ENCODE peak calls at places on chromosomes 16 and 17, in seven cellular contexts. One of them, this sample, is unnamed.

GRCh38 chr17:66306413-66306812 is 4.0 kb downstream of the PRKCA start:
- DNase-seq in GM12878: no peak
- DNase-seq in K562: no peak
- DNase-seq in H1: no peak
- DNase-seq in SK-N-SH: no peak
- DNase-seq in HCT116: no peak
- DNase-seq in HepG2: no peak
- DNase-seq in this sample: no peak

GRCh38 chr16:13607289-13607688 is 312.7 kb upstream of the ERCC4 start:
- DNase-seq in HepG2: no peak
- DNase-seq in H1: no peak
- DNase-seq in GM12878: no peak
- DNase-seq in K562: no peak
- DNase-seq in SK-N-SH: no peak
- DNase-seq in HCT116: no peak
- DNase-seq in this sample: no peak

GRCh38 chr16:27318399-27319256 is 4.9 kb downstream of the IL4R start:
- DNase-seq in HepG2: no peak
- DNase-seq in HCT116: no peak
- DNase-seq in H1: no peak
- DNase-seq in SK-N-SH: no peak
- DNase-seq in GM12878: no peak
- DNase-seq in K562: no peak
- DNase-seq in this sample: no peak

GRCh38 chr17:43411820-43412529 is 13.2 kb downstream of the ARL4D start:
- DNase-seq in SK-N-SH: no peak
- DNase-seq in HepG2: no peak
- DNase-seq in H1: no peak
- DNase-seq in K562: no peak
- DNase-seq in HCT116: no peak
- DNase-seq in GM12878: no peak
- DNase-seq in this sample: no peak

GRCh38 chr17:57602896-57603295 is 142.2 kb downstream of the CCDC182 start:
- DNase-seq in GM12878: no peak
- DNase-seq in K562: no peak
- DNase-seq in SK-N-SH: no peak
- DNase-seq in H1: no peak
- DNase-seq in HepG2: no peak
- DNase-seq in HCT116: no peak
- DNase-seq in this sample: no peak

GRCh38 chr16:14455577-14455976 is 174.5 kb downstream of the PARN start:
- DNase-seq in HepG2: peak
- DNase-seq in H1: no peak
- DNase-seq in GM12878: no peak
- DNase-seq in K562: peak
- DNase-seq in HCT116: peak
- DNase-seq in SK-N-SH: no peak
- DNase-seq in this sample: no peak

GRCh38 chr16:82603784-82604411 is 22.9 kb upstream of the CDH13 start:
- DNase-seq in HepG2: peak
- DNase-seq in SK-N-SH: no peak
- DNase-seq in HCT116: peak
- DNase-seq in K562: no peak
- DNase-seq in GM12878: no peak
- DNase-seq in H1: no peak
- DNase-seq in this sample: peak

GRCh38 chr17:65856865-65857264 is 295.4 kb upstream of the AXIN2 start:
- DNase-seq in HepG2: no peak
- DNase-seq in H1: no peak
- DNase-seq in GM12878: no peak
- DNase-seq in HCT116: no peak
- DNase-seq in K562: no peak
- DNase-seq in SK-N-SH: no peak
- DNase-seq in this sample: no peak

GRCh38 chr16:54265558-54266213 is 20.9 kb downstream of the IRX3 start:
- DNase-seq in SK-N-SH: no peak
- DNase-seq in H1: no peak
- DNase-seq in HCT116: no peak
- DNase-seq in K562: no peak
- DNase-seq in GM12878: no peak
- DNase-seq in HepG2: peak
- DNase-seq in this sample: no peak

GRCh38 chr17:78387982-78388941 is 9.8 kb downstream of the PGS1 start:
- DNase-seq in K562: no peak
- DNase-seq in HepG2: no peak
- DNase-seq in GM12878: no peak
- DNase-seq in HCT116: no peak
- DNase-seq in SK-N-SH: no peak
- DNase-seq in H1: no peak
- DNase-seq in this sample: no peak

GRCh38 chr16:87322833-87323726 is 5.9 kb upstream of the C16orf95 start:
- DNase-seq in SK-N-SH: no peak
- DNase-seq in HCT116: no peak
- DNase-seq in HepG2: no peak
- DNase-seq in K562: no peak
- DNase-seq in GM12878: no peak
- DNase-seq in H1: no peak
- DNase-seq in this sample: no peak

GRCh38 chr17:59375858-59376257 is 44.4 kb downstream of the YPEL2 start:
- DNase-seq in SK-N-SH: no peak
- DNase-seq in GM12878: peak
- DNase-seq in HCT116: no peak
- DNase-seq in H1: no peak
- DNase-seq in K562: no peak
- DNase-seq in HepG2: no peak
- DNase-seq in this sample: no peak

GRCh38 chr17:59377410-59377809 is 46.0 kb downstream of the YPEL2 start:
- DNase-seq in HepG2: no peak
- DNase-seq in GM12878: no peak
- DNase-seq in H1: no peak
- DNase-seq in HCT116: no peak
- DNase-seq in K562: no peak
- DNase-seq in SK-N-SH: peak
- DNase-seq in this sample: no peak

GRCh38 chr17:59381716-59382570 is 50.5 kb downstream of the YPEL2 start:
- DNase-seq in H1: no peak
- DNase-seq in SK-N-SH: no peak
- DNase-seq in HCT116: no peak
- DNase-seq in K562: no peak
- DNase-seq in HepG2: no peak
- DNase-seq in GM12878: no peak
- DNase-seq in this sample: no peak

GRCh38 chr17:59380474-59380873 is 49.0 kb downstream of the YPEL2 start:
- DNase-seq in GM12878: no peak
- DNase-seq in H1: no peak
- DNase-seq in HCT116: no peak
- DNase-seq in K562: no peak
- DNase-seq in SK-N-SH: no peak
- DNase-seq in HepG2: no peak
- DNase-seq in this sample: no peak

DNA sequence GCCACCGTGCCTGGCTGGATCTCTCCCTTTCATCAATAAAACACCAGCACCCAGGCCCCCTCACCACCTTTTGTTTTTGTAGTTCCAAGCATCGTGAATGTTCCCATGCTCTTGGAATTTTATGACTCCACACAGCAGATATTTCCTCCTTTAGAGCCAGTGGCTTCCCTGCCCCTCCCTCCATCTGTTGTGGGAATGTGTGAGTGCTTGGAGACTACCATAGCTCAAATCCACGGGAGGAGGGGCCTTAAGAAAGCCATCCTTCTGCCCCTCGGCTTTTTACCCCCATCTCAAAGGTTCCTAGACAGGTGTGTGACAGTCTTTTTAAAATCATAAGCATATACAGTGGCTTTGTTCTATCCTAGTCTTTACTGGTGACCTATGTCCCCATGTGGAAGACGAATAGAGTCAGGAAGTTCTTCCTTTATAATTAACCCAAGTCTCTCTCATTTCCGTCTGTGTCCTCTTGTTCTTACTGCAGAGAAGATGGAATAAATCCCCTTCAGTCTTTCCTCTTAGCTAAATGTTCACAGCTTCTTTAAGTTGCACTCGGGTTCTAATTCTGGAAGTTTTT is 47.3 kb downstream of the YPEL2 start:
- DNase-seq in H1: no peak
- DNase-seq in HepG2: no peak
- DNase-seq in K562: no peak
- DNase-seq in GM12878: no peak
- DNase-seq in HCT116: no peak
- DNase-seq in SK-N-SH: no peak
- DNase-seq in this sample: no peak
- TF ChIP-seq JUND in H1: no peak
- TF ChIP-seq JUND in HepG2: no peak
- TF ChIP-seq JUND in K562: no peak
- TF ChIP-seq JUND in GM12878: no peak
- TF ChIP-seq JUND in HCT116: no peak
- TF ChIP-seq JUND in SK-N-SH: peak
- TF ChIP-seq JUND in this sample: no peak

GRCh38 chr17:48213797-48214196 is 106.2 kb downstream of the SNX11 start:
- DNase-seq in HepG2: no peak
- DNase-seq in H1: no peak
- DNase-seq in K562: no peak
- DNase-seq in HCT116: no peak
- DNase-seq in GM12878: no peak
- DNase-seq in SK-N-SH: no peak
- DNase-seq in this sample: no peak
- TF ChIP-seq JUND in HepG2: no peak
- TF ChIP-seq JUND in H1: no peak
- TF ChIP-seq JUND in K562: no peak
- TF ChIP-seq JUND in HCT116: no peak
- TF ChIP-seq JUND in GM12878: no peak
- TF ChIP-seq JUND in SK-N-SH: no peak
- TF ChIP-seq JUND in this sample: no peak

DNA sequence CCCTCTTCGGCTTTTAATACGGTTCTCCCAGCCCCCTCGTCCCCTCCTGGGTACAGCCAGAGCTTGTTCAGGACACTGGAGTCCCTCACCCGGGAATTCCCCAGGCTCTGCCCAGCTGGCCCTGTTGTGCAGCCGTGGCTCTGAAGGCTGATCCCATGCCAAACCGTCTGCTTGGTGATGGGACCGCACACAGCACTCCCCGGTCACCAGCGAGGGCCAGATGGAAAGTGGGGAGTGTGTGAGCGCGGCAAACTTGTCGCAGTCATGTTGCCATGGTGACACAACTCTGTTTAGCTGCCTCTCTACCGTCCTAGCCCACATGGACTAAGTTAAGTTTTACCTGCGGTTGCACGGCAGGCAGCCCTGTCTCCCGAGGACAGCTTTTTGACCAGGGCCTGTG is 107.9 kb downstream of the RAP1GAP2 start:
- DNase-seq in GM12878: no peak
- DNase-seq in HepG2: no peak
- DNase-seq in HCT116: no peak
- DNase-seq in K562: no peak
- DNase-seq in H1: no peak
- DNase-seq in SK-N-SH: peak
- DNase-seq in this sample: no peak
- TF ChIP-seq JUND in GM12878: no peak
- TF ChIP-seq JUND in HepG2: no peak
- TF ChIP-seq JUND in HCT116: no peak
- TF ChIP-seq JUND in K562: no peak
- TF ChIP-seq JUND in H1: no peak
- TF ChIP-seq JUND in SK-N-SH: no peak
- TF ChIP-seq JUND in this sample: no peak

GRCh38 chr17:62309381-62309780 is 71.0 kb upstream of the EFCAB3 start:
- DNase-seq in H1: no peak
- DNase-seq in GM12878: no peak
- DNase-seq in SK-N-SH: no peak
- DNase-seq in K562: no peak
- DNase-seq in HepG2: no peak
- DNase-seq in HCT116: no peak
- DNase-seq in this sample: no peak
- TF ChIP-seq JUND in H1: no peak
- TF ChIP-seq JUND in GM12878: no peak
- TF ChIP-seq JUND in SK-N-SH: no peak
- TF ChIP-seq JUND in K562: no peak
- TF ChIP-seq JUND in HepG2: no peak
- TF ChIP-seq JUND in HCT116: no peak
- TF ChIP-seq JUND in this sample: no peak

GRCh38 chr16:75011634-75012307 is 12.9 kb downstream of the ZNRF1 start:
- DNase-seq in K562: no peak
- DNase-seq in GM12878: peak
- DNase-seq in SK-N-SH: no peak
- DNase-seq in HepG2: no peak
- DNase-seq in HCT116: peak
- DNase-seq in H1: no peak
- DNase-seq in this sample: no peak
- TF ChIP-seq JUND in K562: peak
- TF ChIP-seq JUND in GM12878: peak
- TF ChIP-seq JUND in SK-N-SH: peak
- TF ChIP-seq JUND in HepG2: no peak
- TF ChIP-seq JUND in HCT116: peak
- TF ChIP-seq JUND in H1: no peak
- TF ChIP-seq JUND in this sample: no peak

GRCh38 chr16:56425439-56425832 is at the start of gene AMFR:
- DNase-seq in SK-N-SH: peak
- DNase-seq in HCT116: peak
- DNase-seq in K562: peak
- DNase-seq in HepG2: peak
- DNase-seq in GM12878: no peak
- DNase-seq in H1: peak
- DNase-seq in this sample: peak

GRCh38 chr16:56424791-56425438 is 430 bp downstream of the AMFR start:
- DNase-seq in SK-N-SH: peak
- DNase-seq in K562: peak
- DNase-seq in HepG2: no peak
- DNase-seq in H1: peak
- DNase-seq in GM12878: no peak
- DNase-seq in HCT116: no peak
- DNase-seq in this sample: no peak

GRCh38 chr16:56424404-56424765 is 960 bp downstream of the AMFR start:
- DNase-seq in HepG2: no peak
- DNase-seq in H1: no peak
- DNase-seq in GM12878: no peak
- DNase-seq in K562: no peak
- DNase-seq in SK-N-SH: no peak
- DNase-seq in HCT116: no peak
- DNase-seq in this sample: no peak

GRCh38 chr16:56422896-56423441 is 2.4 kb downstream of the AMFR start:
- DNase-seq in H1: no peak
- DNase-seq in HepG2: no peak
- DNase-seq in K562: no peak
- DNase-seq in GM12878: no peak
- DNase-seq in HCT116: no peak
- DNase-seq in SK-N-SH: no peak
- DNase-seq in this sample: no peak

GRCh38 chr16:56423584-56424403 is 1.6 kb downstream of the AMFR start:
- DNase-seq in H1: no peak
- DNase-seq in K562: no peak
- DNase-seq in SK-N-SH: peak
- DNase-seq in HepG2: peak
- DNase-seq in HCT116: no peak
- DNase-seq in GM12878: peak
- DNase-seq in this sample: no peak
- TF ChIP-seq JUND in H1: no peak
- TF ChIP-seq JUND in K562: no peak
- TF ChIP-seq JUND in SK-N-SH: no peak
- TF ChIP-seq JUND in HepG2: no peak
- TF ChIP-seq JUND in HCT116: no peak
- TF ChIP-seq JUND in GM12878: no peak
- TF ChIP-seq JUND in this sample: no peak